ENCODE peak calls at places on chromosomes 11 and 22, in five cellular contexts. J, T, M, Y and R are unnamed samples.

GRCh38 chr11:124719534-124719933 is 20.2 kb upstream of the NRGN start:
- DNase-seq in M (no peak), Y (no peak), J (no peak), T (no peak), R (no peak)

GRCh38 chr11:86256608-86257007 is 12.1 kb downstream of the EED start:
- DNase-seq in Y (no peak), M (no peak), J (no peak), T (no peak), R (no peak)

GRCh38 chr22:37806409-37807338 is 1.1 kb upstream of the GCAT start:
- DNase-seq in T (peak), Y (peak), M (peak), J (no peak), R (peak)

GRCh38 chr11:84157639-84158038 is 871.5 kb upstream of the CCDC90B start:
- DNase-seq in M (no peak), T (no peak), Y (no peak), J (no peak), R (no peak)

GRCh38 chr11:25899761-25900160 is 432.2 kb upstream of the ANO3 start:
- DNase-seq in T (no peak), Y (no peak), J (no peak), M (no peak), R (no peak)

GRCh38 chr22:26602127-26602526 is 12.2 kb upstream of the TPST2 start:
- DNase-seq in Y (no peak), J (no peak), M (no peak), T (no peak), R (no peak)

GRCh38 chr22:50400406-50400805 is 57.3 kb downstream of the PPP6R2 start:
- DNase-seq in M (no peak), T (no peak), J (no peak), Y (no peak), R (no peak)

GRCh38 chr11:117796456-117797428 is at the start of gene DSCAML1:
- DNase-seq in J (no peak), M (no peak), T (no peak), Y (no peak), R (peak)

GRCh38 chr11:94675788-94676187 is 92.4 kb upstream of the AMOTL1 start:
- DNase-seq in Y (no peak), J (no peak), T (no peak), M (no peak), R (no peak)

GRCh38 chr11:35248558-35249323 is 109.8 kb downstream of the CD44 start:
- DNase-seq in J (no peak), Y (no peak), M (no peak), T (no peak), R (no peak)

GRCh38 chr22:48827228-48827810 is 1000.4 kb downstream of the BRD1 start:
- DNase-seq in Y (peak), M (no peak), J (no peak), T (no peak), R (no peak)

GRCh38 chr11:76329983-76330382 is 50.9 kb downstream of the THAP12 start:
- DNase-seq in J (no peak), Y (no peak), T (no peak), M (no peak), R (peak)

GRCh38 chr11:75565221-75565814 is 3.3 kb downstream of the SERPINH1 start:
- DNase-seq in J (no peak), Y (no peak), M (peak), T (peak), R (peak)

GRCh38 chr11:69537126-69537525 is 55.7 kb downstream of the LINC01488 start:
- DNase-seq in Y (no peak), M (no peak), J (no peak), T (no peak), R (no peak)

GRCh38 chr11:61297341-61297740 is 2.2 kb upstream of the VWCE start:
- DNase-seq in M (no peak), J (peak), T (no peak), Y (no peak), R (no peak)

GRCh38 chr11:47470671-47471070 is 21.7 kb upstream of the RAPSN start:
- DNase-seq in Y (no peak), J (no peak), T (no peak), M (no peak), R (no peak)

GRCh38 chr11:75762885-75763284 is 5.7 kb upstream of the DGAT2 start:
- DNase-seq in J (no peak), Y (no peak), M (peak), T (peak), R (no peak)

GRCh38 chr11:44255406-44256071 is 54.4 kb downstream of the ALX4 start:
- DNase-seq in Y (no peak), T (no peak), M (no peak), J (no peak), R (no peak)

GRCh38 chr22:42716221-42716620 is 4.4 kb downstream of the A4GALT start:
- DNase-seq in Y (no peak), T (no peak), J (no peak), M (no peak), R (no peak)

GRCh38 chr11:33065445-33066178 is 26.2 kb downstream of the TCP11L1 start:
- DNase-seq in T (peak), J (peak), Y (peak), M (peak), R (peak)

GRCh38 chr11:60852060-60852638 is 3.6 kb downstream of the PTGDR2 start:
- DNase-seq in M (no peak), Y (no peak), J (no peak), T (no peak), R (peak)

GRCh38 chr11:71246559-71246958 is 5.8 kb downstream of the SHANK2 start:
- DNase-seq in J (no peak), Y (no peak), T (no peak), M (no peak), R (peak)

GRCh38 chr11:111591187-111591960 is 10.9 kb upstream of the SIK2 start:
- DNase-seq in Y (no peak), T (no peak), M (no peak), J (no peak), R (no peak)

GRCh38 chr11:57604289-57605010 is 7.0 kb downstream of the SERPING1 start:
- DNase-seq in Y (no peak), J (no peak), T (no peak), M (no peak), R (no peak)

GRCh38 chr11:35289821-35290220 is 129.5 kb downstream of the SLC1A2 start:
- DNase-seq in M (peak), T (no peak), J (no peak), Y (no peak), R (no peak)

GRCh38 chr11:43547900-43548381 is 132.6 kb upstream of the HSD17B12 start:
- DNase-seq in M (no peak), J (peak), Y (no peak), T (peak), R (peak)

GRCh38 chr22:27973851-27974250 is 54.8 kb upstream of the PITPNB start:
- DNase-seq in J (no peak), T (no peak), Y (no peak), M (peak), R (no peak)

GRCh38 chr11:19398273-19398672 is 157.5 kb upstream of the E2F8 start:
- DNase-seq in J (no peak), T (no peak), Y (no peak), M (no peak), R (peak)

GRCh38 chr11:117743121-117743815 is 53.7 kb downstream of the DSCAML1 start:
- DNase-seq in Y (no peak), J (no peak), M (no peak), T (no peak), R (no peak)

GRCh38 chr11:19725379-19726079 is 12.9 kb downstream of the NAV2 start:
- DNase-seq in T (no peak), M (no peak), Y (no peak), J (no peak), R (no peak)

GRCh38 chr11:65595921-65596281 is 301 bp upstream of the KCNK7 start:
- DNase-seq in T (no peak), M (no peak), Y (no peak), J (no peak), R (no peak)

GRCh38 chr11:75532200-75532972 is 6.6 kb upstream of the GDPD5 start:
- DNase-seq in M (peak), J (peak), T (peak), Y (peak), R (peak)

GRCh38 chr11:13965337-13965736 is 2.8 kb downstream of the SPON1 start:
- DNase-seq in M (no peak), J (no peak), T (no peak), Y (no peak), R (peak)
- TF ChIP-seq CTCF in M (no peak), J (no peak), T (no peak), Y (no peak), R (no peak)

GRCh38 chr22:46450931-46451660 is 86.3 kb downstream of the CELSR1 start:
- DNase-seq in T (no peak), M (no peak), Y (no peak), J (peak), R (no peak)

GRCh38 chr22:46453006-46453828 is 84.2 kb downstream of the CELSR1 start:
- DNase-seq in T (no peak), J (peak), M (peak), Y (no peak), R (no peak)

GRCh38 chr22:46449974-46450745 is 87.3 kb downstream of the CELSR1 start:
- DNase-seq in J (no peak), T (no peak), Y (no peak), M (no peak), R (peak)

GRCh38 chr22:46452195-46453005 is 85.0 kb downstream of the CELSR1 start:
- DNase-seq in T (no peak), J (no peak), Y (no peak), M (no peak), R (no peak)

GRCh38 chr22:46451741-46452140 is 85.7 kb downstream of the CELSR1 start:
- DNase-seq in Y (no peak), T (no peak), M (no peak), J (no peak), R (no peak)
- TF ChIP-seq CTCF in Y (no peak), T (no peak), M (no peak), J (no peak), R (no peak)

GRCh38 chr11:79708319-79708928 is 267.6 kb upstream of the TENM4 start:
- DNase-seq in J (peak), M (peak), T (peak), Y (peak), R (peak)
- TF ChIP-seq CTCF in J (peak), M (peak), T (peak), Y (peak), R (peak)

DNA sequence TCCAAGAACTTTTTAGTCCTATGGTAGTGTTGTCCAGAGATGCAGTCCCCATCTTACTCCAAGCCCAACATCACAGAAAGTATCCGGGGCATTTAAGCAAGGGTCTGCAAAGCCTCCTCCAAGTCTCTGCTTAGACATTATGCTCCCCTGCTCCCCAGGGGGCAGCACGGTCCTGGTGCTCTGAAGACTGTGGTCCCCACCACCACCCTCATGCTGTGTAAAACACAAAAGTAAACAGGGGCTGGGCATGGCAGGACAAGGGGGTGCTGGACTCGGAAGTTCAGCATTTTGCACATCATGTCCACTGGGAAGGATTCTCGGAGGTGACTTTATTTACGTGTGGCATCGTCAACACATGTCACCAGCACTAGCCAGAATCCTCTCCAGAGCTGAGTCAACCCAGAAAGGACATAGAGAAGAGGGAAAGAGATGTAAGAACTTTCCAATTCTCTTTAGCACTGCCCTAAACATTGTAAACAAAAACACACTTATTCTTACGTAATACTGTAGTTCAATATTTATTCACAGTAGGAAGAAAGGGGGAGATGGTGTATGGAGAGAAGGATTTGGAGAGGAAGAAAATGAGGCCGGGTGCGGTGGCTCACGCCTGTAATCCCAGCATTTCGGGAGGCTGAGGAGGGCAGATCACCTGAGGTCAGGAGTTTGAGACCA is 37.7 kb downstream of the TCIRG1 start:
- DNase-seq in M (no peak), Y (no peak), J (no peak), T (no peak), R (no peak)
- TF ChIP-seq CTCF in M (peak), Y (no peak), J (no peak), T (peak), R (peak)

GRCh38 chr11:64285885-64286800 is 495 bp downstream of the GPR137 start:
- DNase-seq in Y (no peak), M (no peak), T (peak), J (no peak), R (no peak)
- TF ChIP-seq CTCF in Y (no peak), M (no peak), T (peak), J (no peak), R (no peak)